ENCODE peak calls at places on chromosomes 12 and 14, in eight cellular contexts. X is KG1; R is aorta; K is NCI-H2081; V is renal cortical epithelial cell; A is stimulated activated CD4-positive, alpha-beta T cell treated with anti-CD3 and anti-CD28 coated beads, TNF-alpha, amount 100 ng/mL, for 24 hours; J is amygdala; D is glutamatergic neuron. E is an unnamed sample.

GRCh38 chr12:11833174-11833895 is 183.9 kb downstream of the ETV6 start:
- DNase-seq in X (no peak), R (no peak), K (no peak), V (peak), A (no peak), J (no peak), D (no peak), E (no peak)

GRCh38 chr14:80456200-80456599 is 244.9 kb upstream of the DIO2 start:
- DNase-seq in X (no peak), R (no peak), K (no peak), V (peak), A (no peak), J (no peak), D (no peak), E (no peak)

GRCh38 chr14:92437309-92437708 is 76.3 kb upstream of the RIN3 start:
- DNase-seq in X (no peak), R (no peak), K (no peak), V (no peak), A (no peak), J (no peak), D (no peak), E (no peak)

GRCh38 chr14:22485178-22485577 is 103.8 kb downstream of the DAD1 start:
- DNase-seq in X (no peak), R (no peak), K (no peak), V (peak), A (no peak), J (no peak), D (no peak), E (no peak)

GRCh38 chr12:12645485-12645884 is 33.8 kb downstream of the CREBL2 start:
- DNase-seq in X (no peak), R (no peak), K (peak), V (peak), A (peak), J (no peak), D (no peak), E (no peak)

GRCh38 chr14:104929268-104930230 is 4.9 kb downstream of the PLD4 start:
- DNase-seq in X (no peak), R (no peak), K (no peak), V (no peak), A (no peak), J (no peak), D (no peak), E (no peak)

GRCh38 chr12:122523280-122523679 is 3.5 kb downstream of the RSRC2 start:
- DNase-seq in X (no peak), R (no peak), K (no peak), V (peak), A (no peak), J (no peak), D (no peak), E (no peak)

GRCh38 chr14:61470261-61470953 is 149.0 kb downstream of the PRKCH start:
- DNase-seq in X (no peak), R (no peak), K (peak), V (peak), A (no peak), J (no peak), D (peak), E (no peak)

GRCh38 chr12:96879301-96879700 is 27.8 kb upstream of the NEDD1 start:
- DNase-seq in X (no peak), R (no peak), K (no peak), V (no peak), A (no peak), J (no peak), D (no peak), E (no peak)

GRCh38 chr14:76924363-76925151 is 98.3 kb downstream of the LRRC74A start:
- DNase-seq in X (no peak), R (no peak), K (peak), V (peak), A (peak), J (peak), D (peak), E (no peak)

GRCh38 chr14:61619494-61619893 is 75.8 kb upstream of the HIF1A start:
- DNase-seq in X (no peak), R (no peak), K (no peak), V (no peak), A (no peak), J (no peak), D (no peak), E (no peak)

GRCh38 chr14:20560961-20561360 is at the start of gene RNASE9:
- DNase-seq in X (no peak), R (no peak), K (no peak), V (no peak), A (no peak), J (no peak), D (no peak), E (no peak)

E was measured in stimulated activated CD8-positive, alpha-beta memory T cell treated with anti-CD3 and anti-CD28 coated beads, Interleukin-7, amount 100 ng/mL, for 24 hours.